ENCODE peak calls at places on chromosomes 12 and 14, in five cellular contexts. G is esophagus squamous epithelium, S is cardiac muscle cell, T is H9, W is fibroblast of lung. Q is an unnamed sample.

GRCh38 chr14:67170706-67171105 is 18.5 kb upstream of the GARIN2 start:
- DNase-seq in G (no peak), S (no peak), T (no peak), W (peak), Q (no peak)

GRCh38 chr12:103948746-103949406 is 16.8 kb upstream of the TDG start:
- DNase-seq in G (no peak), S (no peak), T (no peak), W (no peak), Q (no peak)

GRCh38 chr12:81492131-81492720 is 266.9 kb downstream of the PPFIA2 start:
- DNase-seq in G (no peak), S (peak), T (no peak), W (peak), Q (no peak)

GRCh38 chr14:77804592-77804991 is 4.7 kb downstream of the ADCK1 start:
- DNase-seq in G (no peak), S (no peak), T (peak), W (no peak), Q (no peak)

GRCh38 chr12:92055877-92056276 is 89.8 kb downstream of the BTG1 start:
- DNase-seq in G (no peak), S (no peak), T (no peak), W (no peak), Q (peak)

GRCh38 chr12:131852551-131853299 is 24.5 kb downstream of the MMP17 start:
- DNase-seq in G (no peak), S (no peak), T (peak), W (peak), Q (no peak)

GRCh38 chr12:43676183-43676813 is 82.3 kb downstream of the PUS7L start:
- DNase-seq in G (no peak), S (no peak), T (peak), W (no peak), Q (no peak)

GRCh38 chr14:102882233-102882906 is 40.1 kb upstream of the AMN start:
- DNase-seq in G (no peak), S (no peak), T (no peak), W (no peak), Q (no peak)

GRCh38 chr12:69309461-69309860 is 38.7 kb upstream of the LYZ start:
- DNase-seq in G (no peak), S (no peak), T (no peak), W (peak), Q (no peak)

GRCh38 chr12:64621257-64621942 is 11.1 kb downstream of the RASSF3 start:
- DNase-seq in G (no peak), S (no peak), T (no peak), W (peak), Q (no peak)

GRCh38 chr14:74516451-74517155 is 23.0 kb downstream of the ISCA2 start:
- DNase-seq in G (no peak), S (no peak), T (peak), W (peak), Q (peak)

GRCh38 chr12:28316067-28316466 is 125.8 kb downstream of the CCDC91 start:
- DNase-seq in G (no peak), S (no peak), T (no peak), W (no peak), Q (no peak)

DNA sequence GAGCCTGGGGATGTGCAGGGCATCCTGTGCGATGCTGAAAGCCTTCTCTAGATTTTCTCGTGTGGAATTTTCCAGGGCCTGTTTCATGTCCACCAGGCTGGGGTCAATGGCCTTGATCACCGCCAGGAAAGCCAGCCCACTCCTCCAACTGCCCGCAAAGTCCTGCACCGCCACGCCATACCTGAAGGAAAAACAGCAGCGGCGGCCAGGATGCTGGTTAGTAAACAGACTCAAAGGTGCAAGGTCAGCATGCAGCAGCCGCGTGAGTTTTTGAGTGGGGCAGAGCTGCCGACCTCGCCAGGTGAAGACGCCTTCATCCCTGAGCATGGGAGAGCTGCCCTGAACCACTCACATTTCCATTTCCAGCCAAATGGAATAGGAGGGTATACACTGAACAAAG is 53.4 kb upstream of the DICER1 start:
- DNase-seq in G (no peak), S (no peak), T (no peak), W (no peak), Q (no peak)
- H3K27ac ChIP-seq in G (no peak), S (no peak), T (no peak), W (no peak), Q (no peak)

DNA sequence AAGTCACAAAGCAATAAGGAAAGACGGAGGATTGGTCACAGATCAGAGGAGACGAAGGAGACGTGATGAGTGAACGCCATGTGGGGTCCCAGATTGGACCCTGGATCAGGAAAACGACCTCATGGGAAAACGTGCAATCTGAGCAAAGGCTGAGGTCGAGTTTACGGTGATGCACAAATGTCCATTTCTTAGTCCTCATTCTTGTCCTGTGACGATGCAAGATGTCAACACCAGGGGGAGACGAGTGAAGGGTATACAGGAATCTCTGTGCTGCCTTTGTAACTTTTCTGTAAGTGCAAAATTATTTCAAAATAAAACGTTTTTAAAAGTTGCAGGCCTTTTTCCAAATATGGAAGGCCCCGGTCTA is 329.8 kb downstream of the MED13L start:
- DNase-seq in G (no peak), S (no peak), T (no peak), W (no peak), Q (no peak)
- TF ChIP-seq CTCF in G (no peak), S (no peak), T (peak), W (peak), Q (no peak)

DNA sequence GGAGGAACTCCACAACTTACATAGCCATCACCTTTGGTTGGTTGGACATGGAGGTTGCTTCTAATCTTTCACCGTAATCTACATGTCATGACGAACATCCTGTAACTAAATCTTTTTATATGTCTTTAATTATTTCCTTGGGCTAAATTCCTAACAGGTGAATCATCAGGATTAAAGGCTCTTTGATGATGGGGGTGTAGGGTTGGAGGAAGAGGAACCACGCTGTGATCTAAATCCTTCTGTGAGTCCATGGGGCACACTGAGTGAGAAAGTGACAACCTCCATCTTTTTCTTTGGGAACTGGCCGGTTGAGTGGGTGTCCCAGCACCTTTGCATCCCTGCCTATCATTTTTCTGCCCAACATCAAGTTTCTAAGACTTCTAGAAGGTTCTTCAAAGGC is 31.1 kb upstream of the MAP1LC3B2 start:
- DNase-seq in G (no peak), S (no peak), T (no peak), W (peak), Q (peak)
- H3K27ac ChIP-seq in G (peak), S (no peak), T (no peak), W (no peak), Q (peak)

GRCh38 chr12:123799227-123799626 is 37.1 kb downstream of the DNAH10 start:
- DNase-seq in G (no peak), S (no peak), T (no peak), W (no peak), Q (no peak)

GRCh38 chr12:123807002-123807401 is 44.9 kb downstream of the DNAH10 start:
- DNase-seq in G (no peak), S (no peak), T (no peak), W (no peak), Q (no peak)

GRCh38 chr12:123798518-123798917 is 36.4 kb downstream of the DNAH10 start:
- DNase-seq in G (no peak), S (no peak), T (no peak), W (no peak), Q (no peak)

GRCh38 chr12:123805119-123805518 is 43.0 kb downstream of the DNAH10 start:
- DNase-seq in G (no peak), S (no peak), T (no peak), W (no peak), Q (no peak)

DNA sequence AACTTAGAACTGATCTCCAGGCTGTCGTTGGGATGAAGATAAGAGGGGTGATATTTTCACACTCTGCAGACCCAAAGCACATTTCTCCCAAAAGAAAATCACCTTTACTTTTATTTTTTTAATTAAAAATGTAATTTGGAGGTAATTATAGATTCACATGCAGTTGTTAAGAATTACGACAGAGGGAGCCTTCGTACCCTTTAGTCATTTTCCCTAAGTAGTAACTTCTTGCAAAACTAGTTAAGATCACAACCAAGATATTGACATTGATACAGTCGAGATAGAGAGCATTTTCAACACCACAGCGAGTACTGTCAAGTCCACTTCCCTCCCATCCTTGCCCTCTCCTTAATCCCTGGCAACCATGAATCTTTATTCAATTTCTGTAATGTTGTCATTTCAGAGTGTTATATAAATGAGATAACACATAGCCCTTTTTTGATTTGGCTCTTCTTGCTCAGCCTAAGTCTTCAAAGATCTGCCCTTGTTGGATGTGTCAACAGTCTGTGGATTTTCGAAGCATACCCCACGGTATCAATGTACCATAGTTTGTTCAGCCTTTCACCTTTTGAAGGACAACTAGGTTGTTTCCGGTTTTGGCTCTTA is 39.6 kb downstream of the DNAH10 start:
- DNase-seq in G (no peak), S (no peak), T (no peak), W (peak), Q (peak)
- TF ChIP-seq CTCF in G (no peak), S (peak), T (peak), W (peak), Q (peak)

DNA sequence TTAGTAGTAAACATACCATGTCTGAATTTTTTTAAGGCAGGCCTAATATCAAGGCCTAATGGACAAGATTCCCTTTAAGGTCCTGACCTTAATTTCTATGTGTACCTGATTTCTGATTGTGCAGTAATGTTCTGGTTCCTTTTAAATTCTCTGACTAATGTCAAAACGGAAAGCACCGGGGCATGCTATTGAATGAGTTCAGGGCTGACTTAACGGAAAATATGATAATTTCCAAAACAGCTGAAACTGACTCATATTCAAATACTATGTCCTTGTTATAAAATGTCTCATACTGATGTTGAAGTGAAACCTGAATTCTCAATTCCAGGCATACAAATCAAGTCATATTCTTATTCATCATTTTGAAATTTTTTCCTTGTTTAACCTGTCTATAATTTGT is 6.7 kb downstream of the TAS2R43 start:
- DNase-seq in G (no peak), S (no peak), T (no peak), W (peak), Q (no peak)
- H3K27ac ChIP-seq in G (no peak), S (no peak), T (no peak), W (no peak), Q (no peak)

DNA sequence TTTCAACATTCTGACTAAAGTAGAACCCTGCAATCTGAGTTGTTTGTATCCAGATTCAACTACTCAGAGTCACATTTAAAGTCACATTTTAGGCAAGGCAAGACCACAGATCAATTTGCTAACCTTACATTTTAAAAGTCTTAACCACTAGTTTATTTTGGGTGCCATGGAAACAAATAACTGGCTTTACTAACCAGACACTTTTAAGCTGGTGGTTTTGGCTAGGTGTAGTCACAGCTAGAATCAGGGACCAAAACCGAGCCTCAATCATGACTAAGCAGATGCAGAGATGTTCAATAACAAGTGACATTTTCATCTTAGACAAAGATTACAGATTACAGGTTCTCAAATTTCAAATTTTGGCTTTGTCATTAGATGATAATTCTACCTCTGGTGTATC is 115.3 kb downstream of the PDE6H start:
- DNase-seq in G (no peak), S (no peak), T (no peak), W (no peak), Q (no peak)
- TF ChIP-seq CTCF in G (no peak), S (no peak), T (no peak), W (no peak), Q (no peak)

DNA sequence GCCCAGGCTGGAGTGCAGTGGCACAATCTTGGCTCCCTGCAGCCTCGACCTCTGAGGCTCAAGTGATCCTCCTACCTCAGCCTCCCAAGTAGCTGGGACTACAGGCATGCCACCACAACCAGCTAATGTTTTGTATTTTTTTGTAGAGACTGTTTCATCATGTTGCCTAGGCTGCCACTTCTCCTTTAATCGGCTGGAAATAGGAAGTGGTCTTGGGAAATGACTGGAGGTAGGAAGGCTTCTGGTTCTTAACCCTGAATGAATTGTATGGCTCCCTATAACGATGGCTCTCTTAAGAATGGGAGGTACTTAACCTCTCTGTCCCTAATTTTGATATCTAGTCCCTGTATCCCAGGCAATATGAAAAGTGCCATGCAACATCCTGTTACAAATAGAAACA is 113.9 kb upstream of the USP15 start:
- DNase-seq in G (no peak), S (no peak), T (no peak), W (no peak), Q (no peak)
- H3K27ac ChIP-seq in G (no peak), S (no peak), T (no peak), W (no peak), Q (no peak)

DNA sequence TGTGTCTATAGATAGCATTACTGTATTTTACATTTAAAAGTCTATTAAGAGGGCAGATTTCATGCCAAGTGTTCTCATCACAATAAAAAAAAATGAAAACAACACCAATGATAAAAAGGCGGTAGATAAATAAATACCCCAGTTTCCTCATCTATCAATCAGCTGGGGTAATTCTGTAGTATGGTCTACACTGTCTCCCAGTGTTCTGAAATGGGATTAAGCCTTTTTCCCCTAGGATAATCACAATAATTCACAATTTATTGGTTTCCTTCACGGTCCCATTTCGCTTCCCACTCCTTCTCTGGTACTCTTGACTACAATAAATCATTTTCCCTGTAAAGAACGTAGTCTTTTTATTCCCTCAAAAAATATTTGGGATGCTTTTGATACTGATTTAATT is 114.3 kb downstream of the SSPN start:
- DNase-seq in G (no peak), S (no peak), T (no peak), W (no peak), Q (no peak)
- TF ChIP-seq CTCF in G (no peak), S (no peak), T (no peak), W (no peak), Q (no peak)

DNA sequence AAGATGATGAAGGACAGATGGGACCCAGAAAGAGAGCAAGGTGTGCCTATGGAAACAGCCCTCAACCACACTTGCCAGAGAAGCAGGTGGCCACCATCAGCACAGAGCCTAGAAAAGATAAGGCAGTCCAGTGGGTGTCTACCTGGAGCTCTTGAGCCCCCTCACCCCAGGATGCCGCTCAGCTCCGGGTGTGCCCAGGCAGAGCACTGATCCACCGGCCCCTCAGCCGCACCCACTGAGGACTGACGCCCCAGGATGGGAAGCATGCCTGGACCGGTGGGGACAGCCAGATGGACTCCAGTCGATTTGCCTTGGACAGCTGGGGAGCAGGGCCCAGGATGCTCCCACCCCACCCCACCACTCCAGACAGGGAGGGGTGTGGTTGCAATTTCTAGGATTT is 15.1 kb upstream of the ZFP36L1 start:
- DNase-seq in G (no peak), S (no peak), T (no peak), W (no peak), Q (no peak)
- H3K27ac ChIP-seq in G (peak), S (no peak), T (no peak), W (no peak), Q (no peak)

GRCh38 chr14:41825622-41826021 is 218.9 kb downstream of the LRFN5 start:
- DNase-seq in G (no peak), S (no peak), T (no peak), W (no peak), Q (no peak)

GRCh38 chr14:41824441-41824840 is 217.8 kb downstream of the LRFN5 start:
- DNase-seq in G (no peak), S (no peak), T (no peak), W (no peak), Q (no peak)
- TF ChIP-seq CTCF in G (no peak), S (no peak), T (peak), W (peak), Q (no peak)